ENCODE peak calls at places on chromosomes 16 and 17, in eight cellular contexts. I, J, H, V, S, M, U and K are unnamed samples.

GRCh38 chr17:81723651-81724209 is 11.6 kb downstream of the SLC25A10 start:
- DNase-seq in U (no peak), S (no peak), M (no peak), V (no peak), H (no peak), I (no peak), J (no peak), K (no peak)

GRCh38 chr16:31118223-31119155 is 1.0 kb downstream of the KAT8 start:
- DNase-seq in H (peak), J (no peak), S (no peak), V (no peak), I (peak), M (peak), U (no peak), K (no peak)

GRCh38 chr17:50206604-50207293 is 5.3 kb upstream of the COL1A1 start:
- DNase-seq in V (no peak), J (no peak), M (no peak), S (no peak), H (no peak), I (no peak), U (no peak), K (no peak)

GRCh38 chr17:58224315-58224714 is 5.3 kb upstream of the MKS1 start:
- DNase-seq in J (no peak), M (no peak), I (no peak), S (no peak), H (peak), U (no peak), V (no peak), K (no peak)

GRCh38 chr16:48054881-48055601 is 100.8 kb downstream of the ABCC12 start:
- DNase-seq in U (no peak), H (peak), V (peak), I (peak), M (peak), J (no peak), S (peak), K (no peak)

GRCh38 chr17:56819030-56819429 is 14.7 kb downstream of the C17orf67 start:
- DNase-seq in M (no peak), H (no peak), S (no peak), J (no peak), U (no peak), I (no peak), V (no peak), K (no peak)

GRCh38 chr17:19368119-19368660 is 5.7 kb upstream of the B9D1 start:
- DNase-seq in M (no peak), U (no peak), H (no peak), V (no peak), S (no peak), I (no peak), J (no peak), K (no peak)

GRCh38 chr16:66844342-66845079 is at the start of gene CA7:
- DNase-seq in H (no peak), U (no peak), V (no peak), I (no peak), M (no peak), S (no peak), J (no peak), K (no peak)

GRCh38 chr17:57261084-57261461 is 4.8 kb downstream of the MSI2 start:
- DNase-seq in H (no peak), J (no peak), I (no peak), U (no peak), V (no peak), M (no peak), S (no peak), K (no peak)

GRCh38 chr16:28168991-28169554 is 42.7 kb downstream of the XPO6 start:
- DNase-seq in J (no peak), U (peak), M (no peak), V (no peak), S (no peak), H (no peak), I (no peak), K (peak)

GRCh38 chr16:72997141-72997542 is 50.8 kb downstream of the ZFHX3 start:
- DNase-seq in I (no peak), U (no peak), S (no peak), M (peak), J (no peak), V (no peak), H (no peak), K (no peak)

GRCh38 chr17:45347451-45347850 is 30.6 kb upstream of the MAP3K14 start:
- DNase-seq in M (no peak), V (no peak), S (no peak), U (no peak), J (no peak), I (no peak), H (no peak), K (no peak)

GRCh38 chr17:31517524-31517923 is 126.0 kb downstream of the RAB11FIP4 start:
- DNase-seq in M (no peak), I (no peak), H (no peak), S (no peak), V (no peak), U (no peak), J (no peak), K (no peak)

GRCh38 chr17:7258731-7259554 is 3.3 kb downstream of the CLDN7 start:
- DNase-seq in S (peak), I (no peak), U (no peak), H (no peak), M (no peak), V (no peak), J (no peak), K (no peak)

GRCh38 chr16:54847207-54847606 is 83.5 kb upstream of the IRX5 start:
- DNase-seq in U (no peak), V (no peak), S (no peak), M (no peak), I (no peak), J (no peak), H (peak), K (no peak)

GRCh38 chr16:81562174-81562849 is 117.7 kb downstream of the CMIP start:
- DNase-seq in H (no peak), M (no peak), J (no peak), I (no peak), U (no peak), S (peak), V (no peak), K (no peak)

GRCh38 chr16:28511031-28511430 is 4.4 kb upstream of the IL27 start:
- DNase-seq in J (no peak), U (no peak), I (no peak), S (no peak), M (no peak), H (no peak), V (no peak), K (no peak)

GRCh38 chr17:57537524-57538410 is 207.3 kb downstream of the CCDC182 start:
- DNase-seq in U (no peak), H (peak), I (no peak), V (no peak), S (no peak), M (no peak), J (no peak), K (no peak)

GRCh38 chr16:3458852-3459361 is 15.4 kb downstream of the NAA60 start:
- DNase-seq in H (peak), I (no peak), S (no peak), M (no peak), U (no peak), V (no peak), J (no peak), K (no peak)

GRCh38 chr17:79843475-79843916 is 4.3 kb upstream of the CBX4 start:
- DNase-seq in H (no peak), M (no peak), I (no peak), S (no peak), U (no peak), J (no peak), V (no peak), K (no peak)

GRCh38 chr17:30375661-30376060 is 3.1 kb upstream of the CPD start:
- DNase-seq in H (no peak), S (no peak), M (no peak), J (no peak), I (no peak), V (no peak), U (no peak), K (no peak)

GRCh38 chr17:65060855-65061254 is 4.3 kb upstream of the GNA13 start:
- DNase-seq in I (no peak), H (no peak), S (no peak), J (no peak), M (no peak), U (no peak), V (no peak), K (no peak)

GRCh38 chr17:67526700-67527099 is 149.6 kb downstream of the PITPNC1 start:
- DNase-seq in S (no peak), V (no peak), I (no peak), U (no peak), M (no peak), H (no peak), J (no peak), K (no peak)

GRCh38 chr17:49223517-49224197 is 6.9 kb downstream of the PHOSPHO1 start:
- DNase-seq in S (peak), M (no peak), I (no peak), H (no peak), U (peak), V (no peak), J (no peak), K (peak)

GRCh38 chr16:74775255-74775654 is 635 bp upstream of the FA2H start:
- DNase-seq in U (no peak), I (no peak), J (no peak), M (no peak), H (no peak), V (no peak), S (no peak), K (no peak)

GRCh38 chr16:88792078-88792550 is 7.1 kb upstream of the PIEZO1 start:
- DNase-seq in U (no peak), I (no peak), J (no peak), M (no peak), H (no peak), V (no peak), S (no peak), K (no peak)

GRCh38 chr16:1791256-1791942 is 2.1 kb downstream of the IGFALS start:
- DNase-seq in U (no peak), I (no peak), H (no peak), M (peak), V (no peak), J (no peak), S (peak), K (no peak)

GRCh38 chr16:58198739-58199411 is 969 bp upstream of the CSNK2A2 start:
- DNase-seq in S (no peak), M (no peak), V (no peak), J (no peak), H (no peak), I (no peak), U (no peak), K (no peak)